ENCODE peak calls at places on chromosomes 5 and 9, in ten cellular contexts. W, Q, Z, T, R, A, N, I, D and G are unnamed samples.
A peak's percentile ranks its signal among the peaks of the same experiment; 100 is the strongest.

GRCh38 chr9:136118061-136118366 is 661 bp downstream of the TMEM250 start:
- DNase-seq in W (no peak), Q (no peak), Z (no peak), T (no peak), R (no peak), A (no peak), N (no peak), I (peak; percentile 71), D (no peak), G (no peak)

GRCh38 chr9:28155067-28155466 is 581.8 kb upstream of the C9orf72 start:
- DNase-seq in W (no peak), Q (no peak), Z (no peak), T (no peak), R (no peak), A (no peak), N (peak; percentile 14), I (no peak), D (no peak), G (no peak)

GRCh38 chr5:171646338-171647042 is 139.1 kb upstream of the SMIM23 start:
- DNase-seq in W (no peak), Q (no peak), Z (no peak), T (no peak), R (no peak), A (no peak), N (no peak), I (no peak), D (no peak), G (peak; percentile 55)

GRCh38 chr5:40428129-40428528 is 251.6 kb upstream of the PTGER4 start:
- DNase-seq in W (peak; percentile 70), Q (no peak), Z (no peak), T (peak; percentile 18), R (peak; percentile 83), A (peak; percentile 74), N (peak; percentile 55), I (no peak), D (no peak), G (no peak)

GRCh38 chr5:142884029-142884428 is 113.9 kb downstream of the ARHGAP26 start:
- DNase-seq in W (no peak), Q (no peak), Z (no peak), T (no peak), R (no peak), A (no peak), N (no peak), I (no peak), D (no peak), G (no peak)

GRCh38 chr5:140042551-140043507 is at the start of gene NRG2:
- DNase-seq in W (peak; percentile 53), Q (peak; percentile 90), Z (peak; percentile 33), T (peak; percentile 17), R (peak; percentile 30), A (peak; percentile 63), N (peak; percentile 45), I (peak; percentile 51), D (peak; percentile 68), G (peak; percentile 84)

GRCh38 chr5:127987354-127988148 is 96.0 kb upstream of the SLC12A2 start:
- DNase-seq in W (no peak), Q (no peak), Z (no peak), T (no peak), R (peak; percentile 8), A (no peak), N (peak; percentile 1), I (no peak), D (no peak), G (no peak)

GRCh38 chr5:148951612-148952011 is 111.2 kb downstream of the SH3TC2 start:
- DNase-seq in W (no peak), Q (peak; percentile 10), Z (no peak), T (no peak), R (no peak), A (no peak), N (no peak), I (no peak), D (no peak), G (no peak)

GRCh38 chr9:68762570-68762969 is 57.5 kb downstream of the PIP5K1B start:
- DNase-seq in W (no peak), Q (no peak), Z (no peak), T (no peak), R (no peak), A (no peak), N (no peak), I (no peak), D (no peak), G (no peak)

GRCh38 chr5:157232706-157233105 is 33.2 kb upstream of the CYFIP2 start:
- DNase-seq in W (no peak), Q (no peak), Z (no peak), T (no peak), R (no peak), A (no peak), N (no peak), I (no peak), D (no peak), G (no peak)

GRCh38 chr5:149583394-149583793 is 2.1 kb downstream of the ARHGEF37 start:
- DNase-seq in W (peak; percentile 58), Q (no peak), Z (no peak), T (no peak), R (peak; percentile 62), A (no peak), N (peak; percentile 38), I (no peak), D (no peak), G (no peak)

GRCh38 chr5:141672856-141673813 is 8.9 kb downstream of the ARAP3 start:
- DNase-seq in W (no peak), Q (no peak), Z (no peak), T (no peak), R (no peak), A (no peak), N (no peak), I (no peak), D (no peak), G (no peak)

GRCh38 chr5:79754865-79755555 is 65.4 kb downstream of the CMYA5 start:
- DNase-seq in W (no peak), Q (no peak), Z (no peak), T (no peak), R (no peak), A (no peak), N (no peak), I (no peak), D (no peak), G (no peak)

GRCh38 chr5:5183192-5183699 is 43.1 kb downstream of the ADAMTS16 start:
- DNase-seq in W (no peak), Q (no peak), Z (no peak), T (peak; percentile 26), R (no peak), A (no peak), N (no peak), I (no peak), D (no peak), G (no peak)

GRCh38 chr9:17837931-17838330 is 259.1 kb downstream of the SH3GL2 start:
- DNase-seq in W (no peak), Q (no peak), Z (no peak), T (no peak), R (peak; percentile 2), A (no peak), N (no peak), I (no peak), D (no peak), G (no peak)
- TF ChIP-seq CTCF in W (no peak), Q (no peak), Z (no peak), T (no peak), R (no peak), A (no peak), N (no peak), I (no peak), D (no peak), G (no peak)

DNA sequence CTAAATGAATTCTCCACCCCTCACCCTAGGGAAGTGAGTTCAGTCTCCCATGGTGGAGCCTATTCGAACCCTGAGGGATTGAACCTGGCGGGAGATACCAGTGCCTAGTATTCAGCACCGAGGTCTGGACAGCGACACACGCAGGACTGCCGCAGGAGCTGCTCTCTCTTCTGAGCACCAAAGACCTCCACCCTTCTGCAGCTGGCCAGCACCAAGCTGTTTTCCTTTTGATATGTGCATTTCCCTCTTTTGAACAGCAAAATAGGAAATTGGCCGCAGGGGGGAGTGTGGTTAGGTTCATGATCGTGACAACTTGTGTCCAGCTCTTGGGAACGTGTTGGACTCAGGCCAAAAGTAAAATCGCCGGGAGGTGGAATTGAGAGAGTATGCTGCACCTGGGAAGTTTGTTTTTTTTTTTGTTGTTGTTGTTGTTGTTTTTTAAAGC is 1.2 kb upstream of the PCSK1 start:
- DNase-seq in W (peak; percentile 80), Q (no peak), Z (no peak), T (peak; percentile 70), R (peak; percentile 80), A (peak; percentile 78), N (peak; percentile 76), I (peak; percentile 57), D (peak; percentile 71), G (no peak)
- TF ChIP-seq CTCF in W (no peak), Q (no peak), Z (no peak), T (no peak), R (no peak), A (no peak), N (no peak), I (no peak), D (no peak), G (no peak)

GRCh38 chr5:176743136-176743827 is 67.1 kb upstream of the UNC5A start:
- DNase-seq in W (no peak), Q (no peak), Z (no peak), T (no peak), R (no peak), A (no peak), N (no peak), I (no peak), D (peak; percentile 57), G (peak; percentile 64)

GRCh38 chr5:176742246-176743105 is 67.9 kb upstream of the UNC5A start:
- DNase-seq in W (no peak), Q (no peak), Z (no peak), T (no peak), R (no peak), A (no peak), N (no peak), I (no peak), D (peak; percentile 15), G (peak; percentile 33)

GRCh38 chr5:176741566-176742211 is 68.7 kb upstream of the UNC5A start:
- DNase-seq in W (no peak), Q (peak; percentile 46), Z (no peak), T (no peak), R (no peak), A (no peak), N (no peak), I (no peak), D (peak; percentile 54), G (peak; percentile 60)

GRCh38 chr5:176743828-176744583 is 66.4 kb upstream of the UNC5A start:
- DNase-seq in W (no peak), Q (no peak), Z (no peak), T (no peak), R (no peak), A (no peak), N (no peak), I (no peak), D (peak; percentile 59), G (peak; percentile 46)

GRCh38 chr5:176744584-176744965 is 65.8 kb upstream of the UNC5A start:
- DNase-seq in W (no peak), Q (no peak), Z (no peak), T (no peak), R (peak; percentile 2), A (peak; percentile 20), N (no peak), I (no peak), D (peak; percentile 19), G (no peak)
- TF ChIP-seq CTCF in W (peak; percentile 28), Q (no peak), Z (peak; percentile 26), T (peak; percentile 28), R (no peak), A (no peak), N (peak; percentile 46), I (no peak), D (no peak), G (no peak)

GRCh38 chr5:59390074-59390659 is 503.4 kb downstream of the PDE4D start:
- DNase-seq in W (peak; percentile 46), Q (no peak), Z (no peak), T (no peak), R (peak; percentile 57), A (peak; percentile 49), N (peak; percentile 37), I (no peak), D (no peak), G (no peak)
- TF ChIP-seq CTCF in W (peak; percentile 45), Q (peak; percentile 42), Z (peak; percentile 81), T (peak; percentile 39), R (peak; percentile 32), A (no peak), N (peak; percentile 52), I (peak; percentile 72), D (peak; percentile 75), G (peak; percentile 61)